ENCODE peak calls at places on chromosomes 12 and 14, in five cellular contexts. R is mucosa of descending colon, O is heart right ventricle, D is astrocyte of the spinal cord, E is GM13976. A is an unnamed sample.
A peak's percentile ranks its signal among the peaks of the same experiment; 100 is the strongest.

GRCh38 chr14:69763761-69764510 is 3.0 kb upstream of the SRSF5 start:
- DNase-seq in R (no peak), O (no peak), D (no peak), E (no peak), A (no peak)

GRCh38 chr14:74599201-74599809 is 12.7 kb downstream of the LTBP2 start:
- DNase-seq in R (no peak), O (no peak), D (no peak), E (no peak), A (no peak)

GRCh38 chr12:107670999-107671643 is 14.5 kb upstream of the PWP1 start:
- DNase-seq in R (peak; percentile 39), O (no peak), D (no peak), E (peak; percentile 59), A (peak; percentile 38)

GRCh38 chr12:6116481-6117021 is 7.9 kb downstream of the VWF start:
- DNase-seq in R (no peak), O (peak; percentile 60), D (peak; percentile 69), E (no peak), A (no peak)

GRCh38 chr14:48973136-48973535 is 613.0 kb downstream of the RPS29 start:
- DNase-seq in R (no peak), O (no peak), D (peak; percentile 38), E (no peak), A (no peak)

GRCh38 chr12:30796508-30796780 is 41.7 kb upstream of the CAPRIN2 start:
- DNase-seq in R (peak; percentile 28), O (no peak), D (peak; percentile 81), E (no peak), A (peak; percentile 42)

GRCh38 chr14:74524813-74525135 is 31.2 kb downstream of the ISCA2 start:
- DNase-seq in R (no peak), O (no peak), D (no peak), E (no peak), A (no peak)

GRCh38 chr14:92632546-92633273 is 115.7 kb downstream of the LGMN start:
- DNase-seq in R (no peak), O (no peak), D (no peak), E (peak; percentile 11), A (no peak)

GRCh38 chr12:127562781-127563180 is 704.2 kb upstream of the TMEM132C start:
- DNase-seq in R (no peak), O (no peak), D (no peak), E (no peak), A (no peak)

GRCh38 chr14:75379930-75380270 is 47.9 kb upstream of the JDP2 start:
- DNase-seq in R (no peak), O (no peak), D (no peak), E (no peak), A (no peak)

GRCh38 chr12:62703011-62703380 is 232.0 kb downstream of the PPM1H start:
- DNase-seq in R (no peak), O (no peak), D (peak; percentile 77), E (no peak), A (no peak)
- TF ChIP-seq CTCF in R (no peak), O (no peak), D (no peak), E (no peak), A (no peak)

DNA sequence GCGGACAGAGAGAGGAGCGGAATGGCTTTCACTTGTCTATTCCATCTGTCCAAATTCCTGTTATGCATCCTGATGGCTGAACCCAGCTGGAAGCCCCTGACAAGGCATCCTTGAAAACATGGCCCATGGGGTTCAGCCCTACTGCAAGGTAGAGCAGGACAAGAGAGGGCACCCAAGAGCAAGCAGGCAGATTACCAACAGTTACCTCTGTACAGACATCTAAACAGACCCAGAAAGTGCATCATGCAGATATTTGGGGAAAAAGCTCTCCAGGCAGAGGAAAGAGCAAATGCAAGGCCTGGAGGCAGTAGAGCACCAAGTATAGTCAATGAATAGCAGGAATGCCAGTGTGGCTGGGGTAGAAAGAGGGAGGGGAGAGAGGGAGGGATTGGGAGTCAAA is 407.5 kb downstream of the PCNX1 start:
- DNase-seq in R (no peak), O (no peak), D (no peak), E (no peak), A (no peak)
- TF ChIP-seq CTCF in R (no peak), O (no peak), D (no peak), E (no peak), A (no peak)

DNA sequence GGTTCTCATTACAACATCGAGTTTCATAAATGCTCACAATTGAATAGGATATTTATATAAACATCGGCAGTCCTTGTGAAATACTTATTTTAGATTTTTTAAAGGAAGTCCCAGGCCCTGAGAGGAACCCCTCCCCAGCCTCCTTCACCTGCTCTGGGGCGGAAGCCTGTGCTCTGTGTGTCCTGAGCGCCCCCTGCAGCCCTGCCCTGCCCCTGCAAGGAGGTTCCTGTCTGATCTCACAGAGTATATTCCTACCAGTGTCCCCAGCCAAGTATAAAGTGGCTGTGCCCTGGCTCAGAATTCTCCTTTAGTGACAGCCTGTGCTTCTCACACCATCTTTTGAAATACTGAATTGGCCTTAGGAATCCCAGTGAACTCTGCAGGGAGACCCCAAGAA is 659.5 kb downstream of the TMEM121 start:
- DNase-seq in R (peak; percentile 66), O (no peak), D (no peak), E (no peak), A (peak; percentile 18)
- TF ChIP-seq CTCF in R (no peak), O (no peak), D (no peak), E (peak; percentile 32), A (no peak)

GRCh38 chr12:32448581-32448980 is 49.2 kb downstream of the FGD4 start:
- DNase-seq in R (no peak), O (no peak), D (no peak), E (no peak), A (no peak)
- TF ChIP-seq CTCF in R (no peak), O (no peak), D (no peak), E (no peak), A (no peak)

GRCh38 chr12:122845041-122845864 is 10.0 kb downstream of the HIP1R start:
- DNase-seq in R (no peak), O (no peak), D (no peak), E (no peak), A (no peak)
- TF ChIP-seq CTCF in R (no peak), O (no peak), D (no peak), E (no peak), A (no peak)

GRCh38 chr12:2229661-2230539 is 177.1 kb downstream of the CACNA1C start:
- DNase-seq in R (no peak), O (no peak), D (no peak), E (no peak), A (no peak)
- TF ChIP-seq CTCF in R (no peak), O (no peak), D (no peak), E (no peak), A (no peak)

A was measured in Calu3.